ENCODE peak calls at places on chromosomes 13 and 19, in four cellular contexts. One of them, this sample, is unnamed.

GRCh38 chr13:96958286-96958891 is 35.9 kb downstream of the OXGR1 start:
- DNase-seq in hepatocyte: peak; percentile 76
- DNase-seq in GM12878: no peak
- DNase-seq in PC-9: no peak
- DNase-seq in this sample: no peak

GRCh38 chr19:5545984-5546383 is 21.8 kb downstream of the TINCR start:
- DNase-seq in GM12878: no peak
- DNase-seq in PC-9: no peak
- DNase-seq in hepatocyte: no peak
- DNase-seq in this sample: no peak

GRCh38 chr13:59607780-59608233 is 555.9 kb downstream of the DIAPH3 start:
- DNase-seq in PC-9: no peak
- DNase-seq in hepatocyte: no peak
- DNase-seq in GM12878: no peak
- DNase-seq in this sample: no peak

GRCh38 chr19:54178581-54179261 is 5.8 kb upstream of the TMC4 start:
- DNase-seq in GM12878: no peak
- DNase-seq in hepatocyte: no peak
- DNase-seq in PC-9: no peak
- DNase-seq in this sample: no peak

GRCh38 chr19:53094749-53095575 is 8.3 kb downstream of the ZNF160 start:
- DNase-seq in hepatocyte: peak; percentile 12
- DNase-seq in GM12878: no peak
- DNase-seq in PC-9: no peak
- DNase-seq in this sample: no peak

GRCh38 chr13:24147570-24147963 is 13.0 kb upstream of the SPATA13 start:
- DNase-seq in hepatocyte: peak; percentile 18
- DNase-seq in PC-9: no peak
- DNase-seq in GM12878: no peak
- DNase-seq in this sample: no peak

GRCh38 chr13:49996951-49997895 is at the start of gene TRIM13:
- DNase-seq in GM12878: peak; percentile 48
- DNase-seq in hepatocyte: peak; percentile 94
- DNase-seq in PC-9: peak; percentile 83
- DNase-seq in this sample: no peak

GRCh38 chr19:41575998-41576397 is at the start of gene CEACAM21:
- DNase-seq in PC-9: no peak
- DNase-seq in hepatocyte: no peak
- DNase-seq in GM12878: no peak
- DNase-seq in this sample: no peak

GRCh38 chr13:112976526-112976925 is 7.5 kb downstream of the MCF2L start:
- DNase-seq in PC-9: no peak
- DNase-seq in hepatocyte: no peak
- DNase-seq in GM12878: no peak
- DNase-seq in this sample: no peak

GRCh38 chr19:43470288-43470687 is 4.9 kb upstream of the LYPD3 start:
- DNase-seq in hepatocyte: no peak
- DNase-seq in GM12878: no peak
- DNase-seq in PC-9: peak; percentile 42
- DNase-seq in this sample: no peak

GRCh38 chr19:3479819-3480215 is 508 bp downstream of the SMIM24 start:
- DNase-seq in GM12878: no peak
- DNase-seq in hepatocyte: peak; percentile 54
- DNase-seq in PC-9: no peak
- DNase-seq in this sample: no peak

GRCh38 chr13:66180806-66181205 is 1049.3 kb downstream of the PCDH9 start:
- DNase-seq in hepatocyte: no peak
- DNase-seq in PC-9: no peak
- DNase-seq in GM12878: no peak
- DNase-seq in this sample: no peak

GRCh38 chr19:12721656-12722565 is 1.8 kb downstream of the TNPO2 start:
- DNase-seq in GM12878: no peak
- DNase-seq in hepatocyte: peak; percentile 91
- DNase-seq in PC-9: peak; percentile 42
- DNase-seq in this sample: no peak

GRCh38 chr19:37594064-37594981 is at the start of the genes ZNF540 and ZNF571:
- DNase-seq in GM12878: peak; percentile 73
- DNase-seq in hepatocyte: peak; percentile 97
- DNase-seq in PC-9: peak; percentile 87
- DNase-seq in this sample: peak; percentile 79

GRCh38 chr19:359653-359925 is 15.0 kb upstream of the MIER2 start:
- DNase-seq in GM12878: no peak
- DNase-seq in hepatocyte: no peak
- DNase-seq in PC-9: no peak
- DNase-seq in this sample: no peak

GRCh38 chr13:73937420-73937819 is 196.8 kb downstream of the KLF12 start:
- DNase-seq in PC-9: no peak
- DNase-seq in GM12878: no peak
- DNase-seq in hepatocyte: no peak
- DNase-seq in this sample: no peak

GRCh38 chr19:55632463-55632834 is 8.1 kb upstream of the ZNF784 start:
- DNase-seq in GM12878: peak; percentile 75
- DNase-seq in PC-9: peak; percentile 84
- DNase-seq in hepatocyte: peak; percentile 98
- DNase-seq in this sample: peak; percentile 98

GRCh38 chr19:5621945-5622464 is 571 bp downstream of the SAFB2 start:
- DNase-seq in PC-9: peak; percentile 16
- DNase-seq in GM12878: no peak
- DNase-seq in hepatocyte: peak; percentile 38
- DNase-seq in this sample: no peak

GRCh38 chr13:95180513-95181245 is 120.6 kb downstream of the ABCC4 start:
- DNase-seq in GM12878: no peak
- DNase-seq in PC-9: no peak
- DNase-seq in hepatocyte: peak; percentile 40
- DNase-seq in this sample: no peak

GRCh38 chr13:21684576-21684975 is 13.7 kb downstream of the FGF9 start:
- DNase-seq in GM12878: no peak
- DNase-seq in hepatocyte: no peak
- DNase-seq in PC-9: no peak
- DNase-seq in this sample: no peak

GRCh38 chr19:4310247-4311121 is 6.1 kb downstream of the FSD1 start:
- DNase-seq in GM12878: no peak
- DNase-seq in PC-9: peak; percentile 15
- DNase-seq in hepatocyte: no peak
- DNase-seq in this sample: no peak

GRCh38 chr13:63285426-63285825 is 1869.8 kb upstream of the PCDH20 start:
- DNase-seq in GM12878: no peak
- DNase-seq in PC-9: no peak
- DNase-seq in hepatocyte: no peak
- DNase-seq in this sample: no peak

GRCh38 chr13:35693142-35693784 is 216.8 kb upstream of the MAB21L1 start:
- DNase-seq in PC-9: no peak
- DNase-seq in GM12878: no peak
- DNase-seq in hepatocyte: peak; percentile 39
- DNase-seq in this sample: no peak

GRCh38 chr13:111482126-111482525 is 161.7 kb downstream of the TEX29 start:
- DNase-seq in hepatocyte: no peak
- DNase-seq in GM12878: no peak
- DNase-seq in PC-9: no peak
- DNase-seq in this sample: no peak

GRCh38 chr19:12085074-12085818 is 20.7 kb downstream of the ZNF844 start:
- DNase-seq in hepatocyte: no peak
- DNase-seq in GM12878: no peak
- DNase-seq in PC-9: no peak
- DNase-seq in this sample: no peak

GRCh38 chr19:32317045-32317444 is 28.4 kb upstream of the ZNF507 start:
- DNase-seq in hepatocyte: no peak
- DNase-seq in GM12878: no peak
- DNase-seq in PC-9: no peak
- DNase-seq in this sample: no peak

DNA sequence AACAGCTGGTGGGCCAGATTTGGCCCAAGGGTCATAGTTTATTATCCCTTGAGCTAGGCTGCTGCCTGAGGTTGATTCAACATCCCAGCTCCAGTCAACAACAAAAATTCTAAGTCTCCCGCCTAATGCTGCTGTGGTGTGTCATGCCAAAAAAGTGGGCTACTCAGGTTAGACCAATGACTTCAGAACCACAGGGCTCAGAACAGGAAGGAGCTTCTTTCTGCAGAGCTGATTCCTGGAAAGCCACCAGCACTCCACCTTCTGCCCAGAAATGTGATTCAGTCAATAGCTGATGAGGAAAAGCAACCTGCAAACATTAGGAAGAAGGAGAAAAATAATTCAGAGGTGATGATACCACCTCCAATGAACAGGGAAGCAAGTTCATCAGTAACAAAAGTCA is 56.1 kb upstream of the SERPINE3 start:
- DNase-seq in PC-9: no peak
- DNase-seq in hepatocyte: no peak
- DNase-seq in GM12878: no peak
- DNase-seq in this sample: no peak
- H2AFZ ChIP-seq in PC-9: no peak overlapping the region
- H2AFZ ChIP-seq in hepatocyte: no peak overlapping the region
- H2AFZ ChIP-seq in GM12878: no peak overlapping the region
- H2AFZ ChIP-seq in this sample: no peak overlapping the region

GRCh38 chr19:7618366-7618765 is 11.0 kb downstream of the XAB2 start:
- DNase-seq in PC-9: peak; percentile 68
- DNase-seq in hepatocyte: peak; percentile 45
- DNase-seq in GM12878: no peak
- DNase-seq in this sample: no peak
- H3K27ac ChIP-seq in PC-9: peak overlapping the region; percentile 81
- H3K27ac ChIP-seq in hepatocyte: peak overlapping the region; percentile 47
- H3K27ac ChIP-seq in GM12878: no peak overlapping the region
- H3K27ac ChIP-seq in this sample: no peak overlapping the region

DNA sequence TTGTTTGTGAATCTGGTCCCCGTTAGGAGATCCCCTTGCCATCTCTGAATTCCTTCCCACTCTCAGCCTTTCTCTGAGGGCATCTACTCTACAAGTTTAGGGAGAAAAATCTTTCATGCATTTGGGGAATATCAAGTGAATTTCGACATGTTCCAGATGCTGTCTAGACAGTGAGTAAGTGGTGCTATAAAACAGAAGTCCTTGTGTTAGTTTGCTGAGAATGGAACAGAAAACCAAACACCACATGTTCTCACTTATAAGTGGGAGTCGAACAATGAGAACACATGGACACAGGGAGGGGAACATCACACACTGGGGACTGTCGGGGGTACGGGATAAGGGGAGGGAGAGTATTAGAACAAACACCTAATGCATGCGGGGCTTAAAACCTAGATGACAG is 5.1 kb downstream of the OR7A10 start:
- DNase-seq in GM12878: no peak
- DNase-seq in hepatocyte: no peak
- DNase-seq in PC-9: no peak
- DNase-seq in this sample: no peak
- H2AFZ ChIP-seq in GM12878: no peak overlapping the region
- H2AFZ ChIP-seq in hepatocyte: no peak overlapping the region
- H2AFZ ChIP-seq in PC-9: no peak overlapping the region
- H2AFZ ChIP-seq in this sample: no peak overlapping the region

DNA sequence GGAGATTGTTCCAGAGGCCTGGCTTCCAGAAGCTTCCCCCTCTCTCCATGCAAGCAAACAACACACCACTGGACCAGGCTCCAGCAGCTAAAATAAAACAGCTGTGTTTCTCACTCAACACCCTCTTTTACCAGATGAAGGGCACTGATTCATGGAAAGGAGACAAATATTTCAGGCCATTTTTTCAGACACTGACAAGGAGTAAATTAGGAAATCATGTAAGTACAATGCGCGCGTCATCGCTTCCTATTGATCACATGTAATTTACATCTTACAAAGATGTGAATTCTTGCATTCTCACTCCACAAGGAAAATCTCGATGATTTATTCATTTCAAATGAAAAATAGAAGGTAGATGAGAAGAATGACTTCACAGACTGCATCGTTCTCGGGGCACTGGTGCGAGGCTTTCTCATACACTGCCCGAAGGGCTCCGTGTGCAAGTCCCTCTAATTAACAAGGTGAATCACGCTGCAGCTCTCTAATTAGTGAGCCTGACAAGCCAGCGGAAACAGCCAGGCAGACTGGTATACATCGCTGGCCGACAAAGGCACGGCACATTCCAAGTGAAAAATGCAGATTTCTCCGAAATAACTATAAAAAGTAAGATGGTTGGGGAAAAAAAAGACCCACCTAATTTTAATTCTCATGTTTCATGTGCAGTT is 153.6 kb downstream of the KCTD15 start:
- DNase-seq in GM12878: no peak
- DNase-seq in PC-9: no peak
- DNase-seq in hepatocyte: no peak
- DNase-seq in this sample: no peak
- H3K27ac ChIP-seq in GM12878: no peak overlapping the region
- H3K27ac ChIP-seq in PC-9: no peak overlapping the region
- H3K27ac ChIP-seq in hepatocyte: no peak overlapping the region
- H3K27ac ChIP-seq in this sample: no peak overlapping the region

DNA sequence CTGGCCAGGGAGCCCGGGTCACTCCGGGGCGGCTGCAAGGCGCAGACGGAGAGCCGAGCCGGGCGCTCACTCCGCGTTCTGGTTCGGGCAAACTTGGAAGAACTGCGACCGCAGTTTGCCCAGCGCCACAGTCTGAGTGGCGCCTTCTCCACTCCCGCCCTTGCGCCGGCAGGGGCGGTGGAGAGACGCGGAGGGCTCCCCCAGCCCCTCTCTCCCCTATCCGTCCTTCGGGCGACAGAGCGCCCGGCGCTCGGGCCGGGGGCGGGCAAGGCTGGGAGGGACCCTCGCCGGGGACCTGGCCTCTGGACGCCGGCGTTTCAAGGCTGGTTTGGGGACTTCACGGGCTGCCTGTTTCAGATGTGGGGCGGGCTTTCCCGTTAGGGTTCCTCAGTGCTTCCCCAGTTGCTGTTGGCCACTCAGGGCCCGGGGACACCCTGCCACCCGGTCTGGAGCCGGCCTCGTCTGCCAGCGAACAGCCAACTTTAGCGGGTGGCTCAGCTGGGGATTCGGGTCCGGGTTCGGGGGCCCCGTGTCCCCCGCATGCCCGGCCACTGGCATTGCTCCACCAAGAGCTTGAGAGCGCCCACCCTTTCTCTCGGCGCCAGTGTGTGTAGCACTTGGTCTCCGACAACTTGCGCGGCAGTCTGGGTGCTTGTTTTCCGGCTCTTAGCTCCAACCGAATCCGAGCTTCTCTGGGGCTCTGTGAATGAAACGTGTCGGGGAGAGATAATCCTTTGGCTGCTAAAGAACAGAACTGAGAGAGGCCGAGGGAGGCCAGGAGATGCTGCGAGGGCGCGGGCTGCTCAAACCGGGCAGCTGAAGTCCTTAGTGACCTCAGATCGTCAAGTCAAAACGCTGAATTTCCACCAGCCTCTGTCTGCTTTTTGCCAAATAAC is 1.5 kb downstream of the GPC6 start:
- DNase-seq in PC-9: no peak
- DNase-seq in hepatocyte: peak; percentile 90
- DNase-seq in GM12878: no peak
- DNase-seq in this sample: no peak
- H2AFZ ChIP-seq in PC-9: peak overlapping the region; percentile 87
- H2AFZ ChIP-seq in hepatocyte: peak overlapping the region; percentile 52
- H2AFZ ChIP-seq in GM12878: no peak overlapping the region
- H2AFZ ChIP-seq in this sample: peak overlapping the region; percentile 97

GRCh38 chr13:109274188-109274821 is 512.1 kb downstream of the IRS2 start:
- DNase-seq in hepatocyte: peak; percentile 23
- DNase-seq in GM12878: no peak
- DNase-seq in PC-9: peak; percentile 65
- DNase-seq in this sample: no peak
- H3K27ac ChIP-seq in hepatocyte: peak overlapping the region; percentile 63
- H3K27ac ChIP-seq in GM12878: no peak overlapping the region
- H3K27ac ChIP-seq in PC-9: peak overlapping the region; percentile 80
- H3K27ac ChIP-seq in this sample: no peak overlapping the region